ENCODE peak calls at places on chromosomes 16 and 17, in ten cellular contexts. X is CD8-positive, alpha-beta T cell; O is Caco-2; N is esophagus squamous epithelium; G is tibial artery; Q is astrocyte; Z is heart right ventricle; F is endodermal cell; B is right atrium auricular region; S is kidney epithelial cell. M is an unnamed sample. For H3K27me3, the result is how much of the 10 kb centered on the place peaks cover.

GRCh38 chr17:74414510-74414909 is 17.4 kb upstream of the GPRC5C start:
- DNase-seq in X (no peak), O (no peak), N (no peak), G (no peak), Q (no peak), Z (no peak), F (no peak), B (no peak), S (no peak), M (no peak)

GRCh38 chr16:85046472-85046916 is 18.9 kb downstream of the KIAA0513 start:
- DNase-seq in X (no peak), O (no peak), N (no peak), G (no peak), Q (no peak), Z (no peak), F (no peak), B (no peak), S (no peak), M (no peak)

GRCh38 chr17:71251276-71251675 is 869.5 kb upstream of the SOX9 start:
- DNase-seq in X (no peak), O (no peak), N (no peak), G (no peak), Q (peak), Z (no peak), F (no peak), B (no peak), S (no peak), M (no peak)

GRCh38 chr17:56801506-56802178 is 32.1 kb downstream of the C17orf67 start:
- DNase-seq in X (no peak), O (no peak), N (no peak), G (no peak), Q (no peak), Z (no peak), F (no peak), B (peak), S (no peak), M (no peak)

GRCh38 chr16:10667239-10667638 is 27.5 kb downstream of the TEKT5 start:
- DNase-seq in X (no peak), O (no peak), N (no peak), G (no peak), Q (no peak), Z (no peak), F (no peak), B (no peak), S (no peak), M (no peak)

GRCh38 chr17:45775576-45776011 is 8.5 kb upstream of the CRHR1 start:
- DNase-seq in X (no peak), O (no peak), N (no peak), G (no peak), Q (no peak), Z (peak), F (no peak), B (no peak), S (no peak), M (no peak)

GRCh38 chr17:49046912-49047311 is 49.7 kb downstream of the IGF2BP1 start:
- DNase-seq in X (no peak), O (no peak), N (no peak), G (no peak), Q (no peak), Z (no peak), F (no peak), B (no peak), S (no peak), M (no peak)

GRCh38 chr16:58418026-58418425 is 25.8 kb downstream of the GINS3 start:
- DNase-seq in X (no peak), O (peak), N (no peak), G (no peak), Q (no peak), Z (no peak), F (no peak), B (no peak), S (no peak), M (no peak)

GRCh38 chr17:75078097-75079022 is 9.4 kb upstream of the SLC16A5 start:
- DNase-seq in X (no peak), O (peak), N (no peak), G (no peak), Q (peak), Z (no peak), F (peak), B (no peak), S (peak), M (peak)

GRCh38 chr16:77967054-77968035 is 55.0 kb upstream of the CLEC3A start:
- DNase-seq in X (no peak), O (no peak), N (no peak), G (no peak), Q (no peak), Z (no peak), F (peak), B (no peak), S (no peak), M (no peak)

GRCh38 chr17:1712271-1712670 is 2.1 kb upstream of the TLCD2 start:
- DNase-seq in X (no peak), O (no peak), N (no peak), G (no peak), Q (no peak), Z (no peak), F (no peak), B (no peak), S (no peak), M (no peak)

GRCh38 chr17:1709403-1709891 is 730 bp downstream of the TLCD2 start:
- DNase-seq in X (no peak), O (no peak), N (no peak), G (no peak), Q (no peak), Z (no peak), F (peak), B (no peak), S (no peak), M (no peak)

GRCh38 chr17:1710807-1711553 is 803 bp upstream of the TLCD2 start:
- DNase-seq in X (no peak), O (no peak), N (no peak), G (no peak), Q (no peak), Z (no peak), F (peak), B (no peak), S (no peak), M (no peak)

GRCh38 chr17:1711804-1712203 is 1.6 kb upstream of the TLCD2 start:
- DNase-seq in X (no peak), O (no peak), N (no peak), G (no peak), Q (no peak), Z (no peak), F (no peak), B (no peak), S (no peak), M (no peak)

DNA sequence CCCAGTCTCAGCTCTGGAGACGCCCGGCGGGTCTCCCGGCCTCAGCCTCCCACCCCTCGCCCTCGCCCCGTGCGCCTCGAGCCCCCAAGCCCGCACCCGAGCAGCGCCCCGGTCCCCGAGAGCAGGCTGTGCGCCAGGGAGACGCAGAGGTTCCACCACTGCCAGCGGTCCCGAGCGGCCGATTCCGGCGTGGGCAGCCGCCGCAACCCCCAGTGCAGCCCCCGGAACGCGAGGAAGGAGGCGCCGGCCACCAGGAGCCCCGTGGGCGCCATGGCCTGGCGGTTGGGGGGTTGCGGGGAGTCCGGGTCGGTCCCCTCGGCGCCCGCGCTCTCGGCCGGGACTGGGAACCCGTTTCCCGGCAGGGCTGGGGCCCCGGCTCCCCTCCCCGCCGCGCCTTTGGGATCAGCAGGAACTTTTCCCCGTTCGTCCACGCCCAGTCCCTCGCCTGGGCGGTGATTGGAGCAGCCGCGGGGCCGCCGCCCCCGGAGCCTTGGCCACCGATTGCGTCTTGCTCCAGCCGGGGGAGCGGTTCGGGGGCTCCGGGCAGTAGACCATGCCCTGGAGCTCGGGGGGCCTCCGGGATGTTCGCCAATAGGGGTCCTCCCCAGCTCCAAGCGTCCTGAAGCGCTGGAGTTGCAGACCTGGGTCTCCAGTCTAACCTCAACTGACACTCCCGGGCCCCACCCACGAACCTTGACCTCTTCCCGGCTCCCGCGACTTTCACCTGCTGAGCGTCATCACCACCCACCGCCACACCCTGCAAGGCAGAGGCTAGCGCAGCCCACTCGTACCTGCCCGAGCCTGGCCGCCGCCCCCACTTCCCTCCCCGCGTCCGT is at the start of gene TLCD2:
- DNase-seq in X (no peak), O (peak), N (no peak), G (peak), Q (peak), Z (peak), F (peak), B (peak), S (no peak), M (no peak)
- H3K27me3 ChIP-seq in X (under half), O (under half), N (under half), G (under half), Q (under half), Z (under half), F (under half), B (under half), S (under half), M (under half)

GRCh38 chr17:21358682-21359482 is 17.3 kb upstream of the KCNJ12 start:
- DNase-seq in X (no peak), O (peak), N (no peak), G (no peak), Q (no peak), Z (peak), F (no peak), B (peak), S (no peak), M (no peak)

GRCh38 chr17:21356537-21357127 is 19.5 kb upstream of the KCNJ12 start:
- DNase-seq in X (no peak), O (no peak), N (no peak), G (no peak), Q (no peak), Z (no peak), F (no peak), B (no peak), S (no peak), M (no peak)

GRCh38 chr17:21358185-21358584 is 18.0 kb upstream of the KCNJ12 start:
- DNase-seq in X (no peak), O (no peak), N (no peak), G (no peak), Q (no peak), Z (no peak), F (no peak), B (no peak), S (no peak), M (no peak)

GRCh38 chr17:21357281-21357680 is 18.9 kb upstream of the KCNJ12 start:
- DNase-seq in X (no peak), O (no peak), N (no peak), G (no peak), Q (no peak), Z (no peak), F (no peak), B (no peak), S (no peak), M (no peak)

DNA sequence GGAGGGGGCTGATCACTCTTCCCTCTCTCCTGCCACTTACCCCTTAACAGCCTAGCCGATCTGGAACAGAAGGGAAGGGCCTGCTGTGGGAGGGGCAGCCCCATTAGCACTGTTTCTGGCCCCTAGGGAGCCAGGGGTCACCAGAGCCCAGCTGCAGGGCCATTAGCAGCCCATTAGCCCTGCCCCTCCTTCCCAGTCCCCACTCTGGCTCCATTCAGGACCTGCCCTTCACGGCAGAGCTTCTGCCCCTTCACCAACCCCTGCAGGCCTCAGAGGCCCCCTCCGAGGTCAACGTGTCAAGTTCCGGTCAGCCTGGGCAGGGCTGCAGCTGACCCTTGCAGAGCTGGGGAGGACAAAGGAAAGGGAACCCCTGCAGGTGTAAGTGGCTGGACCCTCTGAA is 18.5 kb upstream of the KCNJ12 start:
- DNase-seq in X (no peak), O (no peak), N (no peak), G (no peak), Q (no peak), Z (no peak), F (peak), B (no peak), S (no peak), M (no peak)
- TF ChIP-seq CTCF in X (no peak), O (no peak), N (no peak), G (no peak), Q (no peak), Z (no peak), F (no peak), B (no peak), S (no peak), M (no peak)

GRCh38 chr16:68374961-68375660 is 64.3 kb downstream of the PRMT7 start:
- DNase-seq in X (no peak), O (no peak), N (no peak), G (no peak), Q (no peak), Z (no peak), F (peak), B (no peak), S (no peak), M (no peak)
- H3K4me3 ChIP-seq in X (no peak), O (no peak), N (no peak), G (no peak), Q (no peak), Z (no peak), F (no peak), B (no peak), S (no peak), M (no peak)

DNA sequence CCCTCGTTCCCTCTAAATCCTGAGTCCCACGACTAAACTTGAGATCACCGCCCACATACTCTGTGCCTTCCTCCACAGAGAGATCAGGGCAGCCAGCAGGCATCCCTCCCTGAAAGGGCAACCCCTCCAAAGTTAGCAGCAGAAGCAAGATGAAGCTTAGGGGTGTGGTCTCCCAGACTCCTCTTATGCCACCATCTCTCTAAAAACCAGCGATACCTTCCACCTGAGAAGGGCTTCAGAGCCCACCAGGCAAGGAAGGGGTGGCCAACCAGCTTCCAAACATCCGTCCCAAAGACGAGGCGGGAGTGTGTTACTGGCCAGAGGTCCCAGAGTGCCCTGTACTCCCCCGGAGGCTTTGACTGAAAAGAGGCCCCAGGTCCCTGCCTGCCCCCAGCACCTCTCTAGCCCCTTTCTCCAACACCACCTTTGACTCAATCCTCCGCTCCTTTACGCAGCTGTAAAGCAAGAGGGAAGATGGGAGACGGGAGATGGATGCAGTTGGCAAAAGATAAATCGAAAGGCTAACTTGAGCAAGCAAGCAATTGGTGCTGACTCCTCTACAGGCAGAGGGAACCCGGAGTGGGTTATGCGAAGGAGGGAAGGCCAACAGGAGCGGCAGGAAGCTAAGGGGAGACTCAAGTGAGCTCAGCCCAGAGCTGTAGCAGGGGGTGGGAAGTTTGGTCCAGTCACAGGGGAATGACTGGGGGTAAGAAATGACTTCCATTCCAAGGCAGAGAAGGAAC is 1.1 kb downstream of the ST3GAL2 start:
- DNase-seq in X (no peak), O (no peak), N (no peak), G (no peak), Q (peak), Z (no peak), F (peak), B (no peak), S (no peak), M (no peak)
- H3K27me3 ChIP-seq in X (under half), O (under half), N (under half), G (under half), Q (under half), Z (under half), F (under half), B (under half), S (under half), M (under half)

DNA sequence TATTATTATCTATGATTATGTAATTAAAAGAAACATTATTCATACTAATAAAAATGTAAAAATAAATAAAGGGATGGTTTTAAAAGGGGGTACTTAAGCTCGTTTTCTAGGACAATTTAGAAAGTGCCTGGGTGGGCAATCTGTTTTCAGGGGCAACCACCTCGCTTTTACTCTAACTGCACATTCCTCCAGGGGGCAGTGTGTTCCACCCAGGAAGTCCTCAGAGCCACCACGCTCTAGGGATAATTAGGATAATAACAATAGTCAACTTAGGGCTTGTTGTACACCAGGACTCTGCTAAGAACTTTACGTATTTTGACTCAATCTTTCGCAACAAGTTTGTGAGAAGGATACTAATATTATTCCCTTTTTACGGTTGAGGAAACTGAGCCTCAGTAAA is 396.7 kb upstream of the MAF start:
- DNase-seq in X (no peak), O (no peak), N (no peak), G (no peak), Q (no peak), Z (no peak), F (peak), B (no peak), S (no peak), M (no peak)
- TF ChIP-seq CTCF in X (no peak), O (peak), N (peak), G (no peak), Q (peak), Z (peak), F (peak), B (no peak), S (peak), M (peak)